ENCODE peak calls at places on chromosome 1, in six cellular contexts. F is ovary, J is SK-N-SH, P is H1, X is K562, U is stomach. Z is an unnamed sample.

GRCh38 chr1:113747376-113747775 is 11.9 kb downstream of the PHTF1 start:
- DNase-seq in F (no peak), J (no peak), U (no peak), P (no peak), X (no peak), Z (no peak)

GRCh38 chr1:41891403-41891896 is 27.3 kb downstream of the HIVEP3 start:
- DNase-seq in U (peak; percentile 41), X (peak; percentile 56), P (no peak), F (no peak), J (peak; percentile 42), Z (no peak)

GRCh38 chr1:108082006-108082405 is 117.0 kb upstream of the VAV3 start:
- DNase-seq in F (no peak), J (no peak), U (no peak), X (no peak), P (no peak), Z (no peak)

GRCh38 chr1:209670441-209671082 is 4.7 kb upstream of the G0S2 start:
- DNase-seq in F (no peak), P (no peak), J (no peak), X (no peak), U (no peak), Z (no peak)

GRCh38 chr1:53110370-53111072 is 31.9 kb downstream of the SLC1A7 start:
- DNase-seq in X (no peak), U (peak; percentile 48), J (no peak), P (no peak), F (no peak), Z (peak; percentile 70)

GRCh38 chr1:147050654-147051053 is 112.5 kb downstream of the NBPF12 start:
- DNase-seq in U (no peak), P (no peak), J (no peak), F (no peak), X (no peak), Z (peak; percentile 62)

GRCh38 chr1:66351913-66352312 is 182.0 kb upstream of the SGIP1 start:
- DNase-seq in X (no peak), U (no peak), P (no peak), J (no peak), F (no peak), Z (no peak)

GRCh38 chr1:65959896-65960295 is 167.2 kb downstream of the PDE4B start:
- DNase-seq in F (no peak), J (no peak), P (no peak), U (peak; percentile 28), X (no peak), Z (no peak)

GRCh38 chr1:35707253-35708178 is 11.2 kb downstream of the C1orf216 start:
- DNase-seq in X (peak; percentile 66), F (no peak), J (peak; percentile 92), P (peak; percentile 79), U (peak; percentile 29), Z (no peak)

GRCh38 chr1:96365076-96365475 is 356.5 kb upstream of the PTBP2 start:
- DNase-seq in F (no peak), J (no peak), U (no peak), P (no peak), X (no peak), Z (no peak)

GRCh38 chr1:53710584-53710983 is 28.4 kb downstream of the GLIS1 start:
- DNase-seq in U (no peak), P (no peak), X (no peak), F (no peak), J (no peak), Z (no peak)

GRCh38 chr1:78758493-78758892 is 108.9 kb downstream of the IFI44 start:
- DNase-seq in F (no peak), X (no peak), U (no peak), J (no peak), P (no peak), Z (no peak)

GRCh38 chr1:200432586-200432985 is 22.8 kb upstream of the ZNF281 start:
- DNase-seq in U (no peak), F (no peak), P (no peak), J (no peak), X (no peak), Z (no peak)

GRCh38 chr1:180230416-180230790 is 339 bp downstream of the LHX4 start:
- DNase-seq in F (no peak), P (no peak), X (no peak), U (no peak), J (no peak), Z (no peak)

GRCh38 chr1:110136911-110137310 is 13.4 kb upstream of the SLC6A17 start:
- DNase-seq in P (peak; percentile 86), X (peak; percentile 28), F (no peak), J (peak; percentile 77), U (peak; percentile 28), Z (no peak)

GRCh38 chr1:43582162-43582566 is 51.5 kb downstream of the PTPRF start:
- DNase-seq in X (peak; percentile 74), J (no peak), F (no peak), U (peak; percentile 68), P (no peak), Z (no peak)

GRCh38 chr1:235401251-235401650 is 34.0 kb downstream of the TBCE start:
- DNase-seq in U (no peak), J (peak; percentile 68), P (peak; percentile 11), X (no peak), F (no peak), Z (no peak)

GRCh38 chr1:12194666-12195216 is 27.9 kb downstream of the TNFRSF1B start:
- DNase-seq in J (no peak), P (no peak), U (no peak), F (no peak), X (no peak), Z (no peak)

GRCh38 chr1:14441302-14441741 is 157.2 kb upstream of the KAZN start:
- DNase-seq in P (no peak), F (no peak), U (no peak), X (no peak), J (no peak), Z (peak; percentile 31)

GRCh38 chr1:27359822-27360158 is 7.0 kb downstream of the MAP3K6 start:
- DNase-seq in X (no peak), U (no peak), P (no peak), F (no peak), J (no peak), Z (no peak)

GRCh38 chr1:244231572-244232315 is 180.7 kb downstream of the ZBTB18 start:
- DNase-seq in X (no peak), U (peak; percentile 46), P (no peak), F (no peak), J (peak; percentile 66), Z (no peak)

GRCh38 chr1:225454067-225454618 is 26.3 kb upstream of the LBR start:
- DNase-seq in X (no peak), J (no peak), P (no peak), U (peak; percentile 50), F (no peak), Z (no peak)

GRCh38 chr1:219847215-219847855 is 81.0 kb downstream of the SLC30A10 start:
- DNase-seq in J (no peak), P (no peak), X (peak; percentile 32), F (no peak), U (no peak), Z (no peak)

DNA sequence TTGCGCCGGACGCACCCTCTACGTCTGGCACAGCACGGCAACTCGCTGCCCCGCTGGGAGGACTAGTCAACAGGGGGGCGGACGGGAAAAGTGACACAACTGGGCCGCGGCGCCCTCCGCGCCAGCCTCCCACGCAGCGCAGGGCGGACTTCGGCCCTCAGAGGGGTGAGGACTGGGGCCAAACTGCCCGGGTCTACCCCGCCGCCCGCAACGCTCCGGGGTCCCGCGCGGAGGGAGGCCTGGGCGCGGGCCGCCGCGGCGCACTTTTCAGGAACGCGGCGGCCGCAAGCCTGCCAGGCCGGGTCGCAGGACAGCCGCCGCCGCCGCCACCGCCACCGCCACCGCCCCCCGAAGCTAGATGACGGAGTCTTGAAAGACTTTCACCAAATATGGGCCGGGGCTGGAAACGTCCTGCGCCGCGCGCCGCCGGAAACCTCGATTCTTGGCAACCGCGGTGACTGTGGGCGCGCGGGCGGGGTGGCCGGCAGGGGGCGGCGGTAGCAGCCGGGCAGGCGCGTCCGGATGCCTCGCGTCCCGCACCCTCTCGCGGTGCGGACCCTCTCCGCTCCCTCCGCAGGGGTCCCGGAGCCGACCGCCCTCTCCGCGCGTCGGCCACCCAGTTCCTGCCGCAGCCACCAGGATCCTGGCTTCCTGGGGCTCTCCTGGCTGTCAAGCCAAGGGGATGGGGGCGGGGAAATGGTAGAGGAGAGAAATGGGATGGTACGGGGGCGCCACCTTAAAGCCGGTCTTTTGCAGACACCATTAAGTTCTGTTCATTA is 3.7 kb upstream of the CCN1 start:
- DNase-seq in J (peak; percentile 90), U (peak; percentile 71), P (peak; percentile 91), X (peak; percentile 82), F (peak; percentile 85), Z (peak; percentile 98)
- TF ChIP-seq EP300 in J (no peak), U (no peak), P (no peak), X (no peak), F (no peak), Z (peak; percentile 19)

DNA sequence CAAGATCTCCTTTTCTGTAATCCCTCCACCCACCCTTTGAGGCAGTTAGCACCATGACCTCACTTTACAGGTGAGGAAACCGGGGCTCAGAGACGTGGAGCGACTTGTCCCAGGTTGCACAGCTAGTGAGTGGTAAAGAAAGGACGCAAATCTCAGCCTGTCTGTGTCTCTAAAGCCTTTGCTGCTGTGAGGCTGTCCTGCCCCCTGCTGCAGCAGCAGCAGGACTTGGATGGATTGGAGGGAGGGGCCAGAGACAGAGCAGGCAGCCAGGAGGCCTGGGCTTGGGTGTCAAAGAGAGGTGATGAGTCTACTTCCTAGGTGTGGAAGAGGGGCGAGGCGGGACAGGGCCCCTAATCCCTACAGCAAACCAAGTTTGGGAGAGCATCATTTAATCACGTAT is 69.6 kb downstream of the PTPRU start:
- DNase-seq in F (no peak), P (no peak), X (peak; percentile 17), J (no peak), U (no peak), Z (no peak)
- H3K27ac ChIP-seq in F (no peak overlapping the region), P (no peak overlapping the region), X (no peak overlapping the region), J (no peak overlapping the region), U (no peak overlapping the region), Z (no peak overlapping the region)

DNA sequence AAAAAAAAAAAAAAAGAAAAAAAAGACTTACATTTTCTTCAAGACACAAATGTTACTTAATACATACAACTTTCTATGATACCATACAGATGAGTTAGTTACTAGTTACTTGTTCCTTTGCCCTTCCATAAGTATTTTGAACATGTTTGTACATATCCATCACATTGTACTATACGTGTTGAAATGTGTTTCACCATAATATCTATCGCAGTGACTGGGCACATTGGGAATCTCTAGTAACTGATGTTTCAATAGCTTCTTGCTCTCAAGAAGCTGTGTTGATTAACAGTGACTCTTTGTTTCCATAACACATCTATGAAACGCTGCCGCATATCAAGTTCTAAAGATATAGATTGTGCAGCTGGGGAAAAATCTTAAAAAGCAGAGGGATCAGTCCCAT is 42.9 kb downstream of the KLHL20 start:
- DNase-seq in X (no peak), J (no peak), P (no peak), U (no peak), F (no peak), Z (no peak)
- H3K36me3 ChIP-seq in X (peaks cover 58% of the 10 kb centered on the region), J (peaks cover 41% of the 10 kb centered on the region), P (peaks cover 13% of the 10 kb centered on the region), U (peaks cover 74% of the 10 kb centered on the region), F (no peaks in the 10 kb centered on the region), Z (peaks cover 52% of the 10 kb centered on the region)

DNA sequence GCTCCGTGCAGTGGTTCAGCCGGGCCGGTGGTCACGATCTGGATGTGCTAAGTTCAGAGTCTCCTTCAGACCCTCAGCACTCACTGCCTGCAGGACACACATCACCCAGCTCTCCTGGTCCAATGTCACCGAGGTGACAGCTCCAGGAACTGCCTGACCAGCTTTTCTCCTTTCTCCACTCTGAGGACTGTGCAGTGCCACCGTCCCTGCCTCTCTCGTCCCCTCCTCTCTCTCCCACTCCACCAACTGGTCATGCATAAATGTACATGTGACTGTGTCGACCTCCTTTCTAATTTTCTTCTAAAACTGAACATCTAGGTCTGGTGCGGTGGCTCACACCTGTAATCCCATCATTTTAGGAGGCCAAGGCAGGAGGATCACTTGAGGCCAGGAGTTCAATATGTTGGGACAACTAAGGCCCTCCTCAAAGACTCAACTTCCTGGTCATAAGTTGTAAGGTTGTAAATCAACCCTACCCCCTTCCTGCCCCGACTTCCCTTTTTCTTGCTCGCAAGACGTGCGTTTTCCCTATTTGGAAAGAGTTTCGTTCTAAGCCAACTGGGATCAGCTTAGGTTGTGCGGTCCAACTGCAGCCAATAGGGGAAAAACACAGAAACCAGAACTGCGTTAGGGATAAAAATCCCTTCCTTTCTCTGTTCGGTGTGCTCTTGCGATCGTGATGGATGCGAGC is 53.1 kb downstream of the MEGF6 start:
- DNase-seq in U (no peak), F (no peak), P (no peak), J (no peak), X (no peak), Z (no peak)
- TF ChIP-seq EP300 in U (no peak), F (no peak), P (no peak), J (no peak), X (no peak), Z (no peak)

Z was measured in upper lobe of left lung.